ENCODE peak calls at places on chromosomes 6 and 20, in eight cellular contexts. X is ecto neural progenitor cell; J is NCI-H1105; V is neural progenitor cell; R is cardiac fibroblast; T is stimulated activated CD4-positive, alpha-beta T cell treated with anti-CD3 and anti-CD28 coated beads, Interleukin-4, amount 100 ng/mL, for 4 hours; I is PC-3; F is fibroblast of mammary gland. P is an unnamed sample.
A peak's percentile ranks its signal among the peaks of the same experiment; 100 is the strongest.

GRCh38 chr6:108655840-108656650 is 95.3 kb downstream of the FOXO3 start:
- DNase-seq in X (no peak), J (no peak), V (no peak), R (peak; percentile 95), T (no peak), I (no peak), F (peak; percentile 92), P (no peak)

GRCh38 chr6:33298773-33299236 is at the start of gene RGL2:
- DNase-seq in X (no peak), J (peak; percentile 33), V (peak; percentile 60), R (peak; percentile 80), T (peak; percentile 58), I (peak; percentile 47), F (no peak), P (peak; percentile 47)

GRCh38 chr20:34952676-34953075 is 2.9 kb downstream of the GSS start:
- DNase-seq in X (no peak), J (no peak), V (no peak), R (no peak), T (no peak), I (no peak), F (no peak), P (no peak)

GRCh38 chr20:48102821-48103635 is 317.7 kb upstream of the SULF2 start:
- DNase-seq in X (no peak), J (no peak), V (no peak), R (peak; percentile 87), T (no peak), I (no peak), F (peak; percentile 15), P (peak; percentile 45)

GRCh38 chr6:51108563-51109234 is 290.0 kb downstream of the TFAP2B start:
- DNase-seq in X (no peak), J (no peak), V (no peak), R (no peak), T (no peak), I (peak; percentile 44), F (peak; percentile 2), P (no peak)

GRCh38 chr20:1326031-1326930 is 2.7 kb downstream of the SDCBP2 start:
- DNase-seq in X (peak; percentile 21), J (no peak), V (no peak), R (peak; percentile 72), T (no peak), I (no peak), F (peak; percentile 69), P (no peak)

GRCh38 chr6:43306086-43306485 is 2.5 kb downstream of the CRIP3 start:
- DNase-seq in X (no peak), J (no peak), V (no peak), R (no peak), T (no peak), I (no peak), F (no peak), P (no peak)

GRCh38 chr6:117829594-117830319 is 77.3 kb upstream of the SLC35F1 start:
- DNase-seq in X (peak; percentile 82), J (peak; percentile 7), V (peak; percentile 84), R (peak; percentile 38), T (no peak), I (peak; percentile 47), F (peak; percentile 38), P (peak; percentile 18)

GRCh38 chr6:50936277-50936681 is 117.6 kb downstream of the TFAP2B start:
- DNase-seq in X (no peak), J (peak; percentile 19), V (peak; percentile 31), R (no peak), T (no peak), I (no peak), F (peak; percentile 6), P (no peak)

GRCh38 chr6:163253556-163254213 is 160.8 kb upstream of the QKI start:
- DNase-seq in X (no peak), J (no peak), V (no peak), R (no peak), T (no peak), I (no peak), F (no peak), P (no peak)

GRCh38 chr20:37343212-37343993 is 2.5 kb upstream of the SRC start:
- DNase-seq in X (no peak), J (no peak), V (no peak), R (no peak), T (no peak), I (peak; percentile 57), F (no peak), P (no peak)

GRCh38 chr20:40254023-40254772 is 434.8 kb downstream of the MAFB start:
- DNase-seq in X (no peak), J (no peak), V (no peak), R (peak; percentile 41), T (no peak), I (no peak), F (peak; percentile 25), P (no peak)

GRCh38 chr20:49272654-49273053 is 5.2 kb downstream of the ZNFX1 start:
- DNase-seq in X (no peak), J (no peak), V (no peak), R (no peak), T (no peak), I (no peak), F (no peak), P (no peak)

GRCh38 chr6:16635810-16636602 is 125.3 kb downstream of the ATXN1 start:
- DNase-seq in X (no peak), J (no peak), V (no peak), R (peak; percentile 55), T (no peak), I (peak; percentile 91), F (peak; percentile 66), P (no peak)

GRCh38 chr20:43761396-43762340 is 34.9 kb upstream of the GTSF1L start:
- DNase-seq in X (no peak), J (peak; percentile 16), V (no peak), R (no peak), T (no peak), I (no peak), F (peak; percentile 48), P (no peak)

GRCh38 chr6:21678990-21679389 is 85.4 kb downstream of the SOX4 start:
- DNase-seq in X (no peak), J (no peak), V (no peak), R (peak; percentile 50), T (no peak), I (peak; percentile 59), F (peak; percentile 14), P (no peak)

P was measured in NCI-H2171.